ENCODE peak calls at places on chromosomes 11 and 22, in seven cellular contexts. P is T47D; Q is sciatic nerve; T is germinal center; C is stimulated activated CD4-positive, alpha-beta T cell treated with anti-CD3 and anti-CD28 coated beads, Interleukin-2, amount 100 ng/mL, for 48 hours; A is NCI-H446 treated with DMSO at 0.1 percent for 48 hours; F is DMS53. V is an unnamed sample.

GRCh38 chr11:15969701-15970329 is 386.5 kb downstream of the SOX6 start:
- DNase-seq in A (no peak), Q (no peak), F (peak), P (no peak), T (no peak), C (no peak), V (peak)

GRCh38 chr11:706957-707816 is 1.2 kb downstream of the EPS8L2 start:
- DNase-seq in A (no peak), P (peak), T (no peak), C (no peak), Q (no peak), F (peak), V (no peak)

GRCh38 chr11:66579017-66579606 is 10.7 kb upstream of the CTSF start:
- DNase-seq in C (peak), P (peak), T (peak), Q (peak), F (peak), A (no peak), V (peak)

GRCh38 chr22:47369431-47370015 is 607.1 kb downstream of the TBC1D22A start:
- DNase-seq in Q (peak), T (no peak), C (no peak), A (no peak), P (no peak), F (no peak), V (no peak)

GRCh38 chr11:32088117-32088941 is 2.5 kb upstream of the RCN1 start:
- DNase-seq in P (peak), F (peak), A (peak), T (no peak), C (no peak), Q (peak), V (peak)

GRCh38 chr11:79060534-79060933 is 380.3 kb downstream of the TENM4 start:
- DNase-seq in T (no peak), P (peak), F (no peak), Q (no peak), C (no peak), A (no peak), V (peak)

GRCh38 chr11:47285969-47286770 is 16.2 kb downstream of the MADD start:
- DNase-seq in F (no peak), Q (no peak), A (no peak), C (no peak), T (no peak), P (no peak), V (no peak)

GRCh38 chr11:101717621-101718020 is 133.8 kb upstream of the TRPC6 start:
- DNase-seq in T (no peak), F (no peak), A (no peak), C (no peak), P (peak), Q (no peak), V (no peak)

GRCh38 chr11:35030716-35031213 is 108.2 kb upstream of the CD44 start:
- DNase-seq in T (no peak), F (peak), C (no peak), Q (no peak), P (no peak), A (peak), V (peak)

GRCh38 chr11:123135863-123136446 is 59.1 kb downstream of the CLMP start:
- DNase-seq in P (no peak), C (no peak), T (no peak), A (no peak), Q (no peak), F (no peak), V (no peak)

GRCh38 chr11:72113170-72113808 is 794 bp upstream of the ANAPC15 start:
- DNase-seq in F (no peak), C (no peak), A (no peak), Q (no peak), T (no peak), P (no peak), V (no peak)

GRCh38 chr11:29395555-29396072 is 621.2 kb downstream of the KCNA4 start:
- DNase-seq in C (no peak), Q (no peak), P (no peak), F (no peak), A (no peak), T (no peak), V (no peak)

GRCh38 chr11:120236169-120237107 is 3.5 kb upstream of the POU2F3 start:
- DNase-seq in T (no peak), F (peak), A (no peak), C (no peak), Q (no peak), P (peak), V (no peak)